ENCODE peak calls at places on chromosome 12, in four cellular contexts. F, N, V and Q are unnamed samples.

GRCh38 chr12:106114084-106115068 is 24.4 kb downstream of the NUAK1 start:
- DNase-seq in F (peak), N (no peak), V (peak), Q (no peak)

GRCh38 chr12:8655421-8655820 is 7.2 kb downstream of the MFAP5 start:
- DNase-seq in F (no peak), N (no peak), V (no peak), Q (no peak)

GRCh38 chr12:3469711-3470110 is 21.3 kb upstream of the PRMT8 start:
- DNase-seq in F (no peak), N (no peak), V (no peak), Q (no peak)

GRCh38 chr12:89163918-89164317 is 188.4 kb downstream of the DUSP6 start:
- DNase-seq in F (no peak), N (no peak), V (no peak), Q (no peak)

GRCh38 chr12:122161682-122162081 is 12.3 kb downstream of the IL31 start:
- DNase-seq in F (no peak), N (no peak), V (no peak), Q (no peak)

GRCh38 chr12:80504389-80505153 is 60.5 kb downstream of the PTPRQ start:
- DNase-seq in F (peak), N (no peak), V (no peak), Q (no peak)

GRCh38 chr12:122669397-122670070 is 33.6 kb downstream of the HCAR2 start:
- DNase-seq in F (no peak), N (no peak), V (no peak), Q (no peak)

GRCh38 chr12:88420460-88420859 is 159.8 kb downstream of the KITLG start:
- DNase-seq in F (no peak), N (no peak), V (no peak), Q (peak)

GRCh38 chr12:27711312-27711682 is 665 bp downstream of the MRPS35 start:
- DNase-seq in F (peak), N (no peak), V (no peak), Q (peak)

GRCh38 chr12:26798013-26798412 is 35.0 kb downstream of the ITPR2 start:
- DNase-seq in F (peak), N (no peak), V (no peak), Q (no peak)

GRCh38 chr12:121828306-121828705 is 24.5 kb downstream of the SETD1B start:
- DNase-seq in F (no peak), N (no peak), V (no peak), Q (no peak)

GRCh38 chr12:110732572-110732971 is 10.1 kb downstream of the PPP1CC start:
- DNase-seq in F (no peak), N (no peak), V (no peak), Q (no peak)

GRCh38 chr12:27610380-27610779 is 85.9 kb upstream of the REP15 start:
- DNase-seq in F (no peak), N (no peak), V (no peak), Q (no peak)

GRCh38 chr12:52280319-52280795 is 5.9 kb downstream of the KRT86 start:
- DNase-seq in F (no peak), N (peak), V (peak), Q (peak)

GRCh38 chr12:33876618-33877017 is 145.7 kb upstream of the ALG10 start:
- DNase-seq in F (no peak), N (no peak), V (no peak), Q (no peak)

GRCh38 chr12:108214486-108214885 is 85.4 kb downstream of the WSCD2 start:
- DNase-seq in F (peak), N (no peak), V (no peak), Q (peak)

GRCh38 chr12:39807043-39807442 is 187.4 kb upstream of the ABCD2 start:
- DNase-seq in F (no peak), N (no peak), V (no peak), Q (no peak)

GRCh38 chr12:46702581-46703344 is 123.0 kb downstream of the SLC38A4 start:
- DNase-seq in F (no peak), N (no peak), V (no peak), Q (peak)

GRCh38 chr12:93570552-93571359 is 1.7 kb upstream of the SOCS2 start:
- DNase-seq in F (peak), N (peak), V (peak), Q (peak)

GRCh38 chr12:93571360-93571853 is 1.1 kb upstream of the SOCS2 start:
- DNase-seq in F (peak), N (peak), V (peak), Q (peak)

GRCh38 chr12:93572712-93573551 is 457 bp downstream of the SOCS2 start:
- DNase-seq in F (no peak), N (peak), V (peak), Q (no peak)

GRCh38 chr12:93571854-93572711 is at the start of gene SOCS2:
- DNase-seq in F (peak), N (peak), V (peak), Q (peak)

DNA sequence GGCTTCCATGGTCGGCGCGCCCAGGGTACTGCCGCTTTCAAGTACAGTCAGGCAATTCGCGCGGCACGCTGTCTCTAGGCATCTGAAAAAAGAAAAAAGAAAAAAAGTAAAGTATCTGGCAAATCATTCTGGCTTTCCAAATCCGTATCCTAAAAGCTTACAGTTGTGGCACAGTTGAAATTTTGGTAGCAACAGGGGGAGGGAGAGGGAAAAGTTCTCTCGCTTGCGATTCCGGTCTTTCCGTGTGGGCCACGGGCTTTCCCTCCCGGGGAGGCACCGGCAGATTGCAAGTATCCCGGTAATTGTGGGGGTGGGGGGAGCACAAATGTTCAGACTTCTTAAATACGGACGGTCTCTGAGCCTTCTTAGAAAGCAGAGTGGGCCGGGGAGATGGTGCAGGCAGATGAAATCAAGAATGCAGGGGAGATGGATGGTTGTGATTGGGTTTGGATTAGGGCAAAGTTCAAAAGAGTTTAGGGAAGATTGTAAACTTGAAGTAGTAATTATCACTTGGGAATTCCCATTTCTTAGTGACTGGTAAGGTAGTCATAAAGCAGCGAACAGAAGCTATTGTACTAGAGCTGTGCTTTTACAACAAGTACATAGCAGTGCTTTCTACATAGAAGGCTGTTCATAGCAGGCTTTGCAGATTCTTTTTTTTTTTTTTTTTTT is 1.2 kb downstream of the SOCS2 start:
- DNase-seq in F (no peak), N (no peak), V (no peak), Q (no peak)
- TF ChIP-seq CTCF in F (no peak), N (no peak), V (no peak), Q (no peak)

DNA sequence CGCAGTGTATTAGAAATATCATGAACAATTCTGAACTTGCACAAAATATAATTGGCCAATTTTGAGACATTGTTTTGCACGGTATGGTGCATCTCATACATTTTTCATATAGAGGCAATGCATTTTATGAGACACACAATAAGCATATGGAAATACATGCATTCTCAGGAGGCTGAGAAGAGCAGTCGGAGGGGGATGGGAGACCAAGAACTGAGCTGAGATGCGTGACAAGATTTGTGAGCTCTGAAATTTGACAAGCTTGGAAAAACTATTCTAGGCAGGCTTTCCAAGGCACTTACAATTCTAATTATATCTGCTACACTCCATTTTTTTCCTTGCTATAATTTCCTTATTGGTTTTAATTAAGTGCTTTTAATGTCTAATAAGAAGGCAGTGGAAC is 303.6 kb upstream of the PRICKLE1 start:
- DNase-seq in F (no peak), N (no peak), V (no peak), Q (no peak)
- H3K27ac ChIP-seq in F (no peak), N (no peak), V (no peak), Q (no peak)

DNA sequence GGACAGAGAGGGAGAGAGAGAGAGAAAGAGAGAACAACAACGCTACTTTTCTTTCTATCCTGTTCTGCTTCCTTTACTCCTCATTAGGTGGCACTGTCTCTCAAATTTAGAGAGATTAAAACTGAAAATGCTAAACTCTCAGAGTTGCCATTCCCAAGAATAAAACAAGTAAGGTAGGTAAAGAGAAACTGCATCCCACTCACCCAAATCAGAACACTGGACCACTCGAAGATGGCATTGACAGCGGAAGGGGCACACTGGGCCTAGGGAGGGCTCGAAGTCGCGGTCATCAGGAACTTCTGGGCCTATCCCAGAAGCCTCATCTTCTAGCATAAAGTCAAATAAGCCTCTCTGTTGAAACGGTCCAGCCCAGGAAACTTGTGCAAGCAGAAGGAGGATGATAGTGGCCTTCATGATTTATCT is 4.5 kb downstream of the DCN start:
- DNase-seq in F (peak), N (no peak), V (peak), Q (peak)
- TF ChIP-seq CTCF in F (peak), N (peak), V (peak), Q (peak)

GRCh38 chr12:123898673-123899072 is 74.0 kb downstream of the CCDC92 start:
- DNase-seq in F (no peak), N (no peak), V (no peak), Q (no peak)

GRCh38 chr12:123895477-123895876 is 77.2 kb downstream of the CCDC92 start:
- DNase-seq in F (no peak), N (no peak), V (no peak), Q (no peak)

GRCh38 chr12:123896786-123897185 is 75.8 kb downstream of the CCDC92 start:
- DNase-seq in F (no peak), N (no peak), V (no peak), Q (no peak)

GRCh38 chr12:123899368-123899767 is 73.3 kb downstream of the CCDC92 start:
- DNase-seq in F (no peak), N (no peak), V (no peak), Q (no peak)

GRCh38 chr12:123897221-123897620 is 75.4 kb downstream of the CCDC92 start:
- DNase-seq in F (no peak), N (no peak), V (no peak), Q (peak)
- H3K27ac ChIP-seq in F (no peak), N (no peak), V (no peak), Q (no peak)

DNA sequence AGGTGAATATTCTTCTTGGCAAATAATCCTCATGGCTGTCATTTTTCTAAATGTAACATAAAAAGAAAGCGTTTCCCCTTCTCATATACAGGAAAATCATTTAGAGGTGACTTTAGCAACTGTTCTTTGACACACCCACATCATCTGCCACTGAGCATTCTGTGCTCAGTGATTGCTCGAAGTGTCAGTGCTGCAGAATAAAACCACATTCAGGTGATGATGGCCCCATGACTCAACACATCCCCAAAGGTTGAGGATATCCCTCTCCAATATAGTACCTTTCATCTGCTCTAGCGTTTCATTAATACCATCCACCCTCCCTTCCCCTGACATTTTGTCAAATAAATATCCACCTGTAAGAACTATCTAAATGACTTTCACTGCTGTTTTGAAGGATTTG is 28.7 kb upstream of the CPSF6 start:
- DNase-seq in F (no peak), N (no peak), V (no peak), Q (no peak)
- TF ChIP-seq CTCF in F (no peak), N (no peak), V (no peak), Q (no peak)

DNA sequence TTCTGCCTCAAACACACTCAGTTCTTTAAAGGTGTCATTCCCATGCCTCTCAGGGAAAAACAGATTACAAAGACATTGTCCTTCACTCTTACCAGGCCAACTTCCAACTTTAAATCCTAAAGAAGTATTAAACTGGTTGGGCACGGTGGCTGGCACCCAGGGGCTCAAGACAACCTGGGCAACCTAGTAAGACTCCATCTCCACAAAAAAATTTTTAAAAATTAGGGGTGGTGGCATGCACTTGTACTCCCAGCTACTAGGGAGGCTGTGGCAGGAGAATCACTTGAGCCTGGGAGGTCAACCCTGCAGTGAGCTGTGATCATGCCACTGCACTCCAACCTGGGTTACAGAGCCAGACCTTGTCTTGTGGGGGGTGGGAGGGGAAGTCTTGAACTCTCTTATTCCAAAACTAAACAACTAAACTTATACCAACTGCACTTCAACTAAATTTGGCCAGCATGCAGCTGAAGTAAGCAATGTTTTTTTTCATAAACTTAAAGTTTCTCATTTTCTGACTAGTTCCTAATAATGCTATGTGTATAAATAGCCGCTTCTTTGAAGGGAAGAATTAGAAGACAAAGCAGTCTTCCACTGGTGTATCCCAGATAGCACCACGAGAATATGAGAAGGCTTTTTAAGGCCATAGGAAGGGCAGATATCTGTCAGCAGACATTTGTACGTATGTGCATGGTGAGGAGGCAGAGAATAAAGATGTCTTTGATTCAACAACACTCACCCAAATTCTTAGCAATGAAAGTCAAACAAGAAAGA is 2.4 kb downstream of the SLC11A2 start:
- DNase-seq in F (no peak), N (no peak), V (no peak), Q (no peak)
- H3K27ac ChIP-seq in F (peak), N (peak), V (peak), Q (peak)

GRCh38 chr12:117907108-117907689 is 61.6 kb downstream of the KSR2 start:
- DNase-seq in F (no peak), N (no peak), V (no peak), Q (no peak)

GRCh38 chr12:117911347-117911746 is 57.4 kb downstream of the KSR2 start:
- DNase-seq in F (no peak), N (no peak), V (no peak), Q (no peak)

GRCh38 chr12:117908411-117908810 is 60.4 kb downstream of the KSR2 start:
- DNase-seq in F (no peak), N (no peak), V (no peak), Q (no peak)

GRCh38 chr12:117914686-117915085 is 54.1 kb downstream of the KSR2 start:
- DNase-seq in F (no peak), N (no peak), V (no peak), Q (no peak)

GRCh38 chr12:117912756-117913155 is 56.0 kb downstream of the KSR2 start:
- DNase-seq in F (no peak), N (no peak), V (no peak), Q (no peak)
- TF ChIP-seq CTCF in F (no peak), N (no peak), V (no peak), Q (no peak)

GRCh38 chr12:132265056-132265800 is 64.2 kb downstream of the GALNT9 start:
- DNase-seq in F (no peak), N (no peak), V (no peak), Q (no peak)
- H3K27ac ChIP-seq in F (no peak), N (no peak), V (no peak), Q (peak)

DNA sequence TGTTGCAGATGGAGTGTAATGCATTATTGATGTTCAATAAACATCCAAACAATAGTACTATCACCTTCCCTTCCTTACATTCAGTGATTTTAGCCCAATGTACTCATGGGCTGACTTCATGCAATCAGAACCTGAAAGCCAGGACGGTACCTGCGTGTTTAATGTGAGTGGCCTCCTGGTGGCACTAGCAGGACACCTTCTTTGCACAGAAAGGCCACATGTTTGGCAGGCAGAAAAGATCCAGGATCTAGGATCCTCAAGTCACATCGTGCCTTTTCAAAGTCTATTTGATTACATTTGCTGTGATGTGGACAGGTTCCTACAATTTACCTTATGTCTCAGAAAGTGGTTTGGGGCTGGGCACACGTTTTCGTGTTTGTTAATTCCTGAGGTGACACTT is 82.9 kb downstream of the NEDD1 start:
- DNase-seq in F (peak), N (no peak), V (no peak), Q (no peak)
- TF ChIP-seq CTCF in F (peak), N (no peak), V (no peak), Q (peak)